ENCODE peak calls at places on chromosomes 12 and 14, in ten cellular contexts. One of them, this sample, is unnamed.

GRCh38 chr12:108792361-108793292 is 61.3 kb upstream of the CORO1C start:
- DNase-seq in cardiac fibroblast: no peak
- DNase-seq in heart right ventricle: no peak
- DNase-seq in pancreas: peak
- DNase-seq in heart left ventricle: no peak
- DNase-seq in cardiac muscle cell: no peak
- DNase-seq in psoas muscle: peak
- DNase-seq in neural progenitor cell: no peak
- DNase-seq in left lung: peak
- DNase-seq in H9: no peak
- DNase-seq in this sample: no peak

GRCh38 chr14:22689186-22689585 is 45.0 kb upstream of the OR6J1 start:
- DNase-seq in heart right ventricle: no peak
- DNase-seq in cardiac muscle cell: peak
- DNase-seq in heart left ventricle: no peak
- DNase-seq in H9: no peak
- DNase-seq in neural progenitor cell: no peak
- DNase-seq in left lung: no peak
- DNase-seq in psoas muscle: no peak
- DNase-seq in pancreas: no peak
- DNase-seq in cardiac fibroblast: peak
- DNase-seq in this sample: peak

GRCh38 chr14:49212721-49213120 is 373.5 kb downstream of the RPS29 start:
- DNase-seq in heart left ventricle: no peak
- DNase-seq in left lung: no peak
- DNase-seq in cardiac fibroblast: no peak
- DNase-seq in heart right ventricle: no peak
- DNase-seq in psoas muscle: no peak
- DNase-seq in neural progenitor cell: no peak
- DNase-seq in pancreas: no peak
- DNase-seq in cardiac muscle cell: no peak
- DNase-seq in H9: no peak
- DNase-seq in this sample: no peak

GRCh38 chr12:68122236-68122920 is 37.2 kb downstream of the IFNG start:
- DNase-seq in cardiac muscle cell: no peak
- DNase-seq in neural progenitor cell: no peak
- DNase-seq in left lung: no peak
- DNase-seq in psoas muscle: no peak
- DNase-seq in heart left ventricle: no peak
- DNase-seq in H9: no peak
- DNase-seq in cardiac fibroblast: no peak
- DNase-seq in pancreas: no peak
- DNase-seq in heart right ventricle: no peak
- DNase-seq in this sample: no peak

GRCh38 chr14:71554959-71555612 is 377.1 kb upstream of the RGS6 start:
- DNase-seq in pancreas: no peak
- DNase-seq in heart right ventricle: no peak
- DNase-seq in H9: no peak
- DNase-seq in neural progenitor cell: no peak
- DNase-seq in heart left ventricle: no peak
- DNase-seq in left lung: no peak
- DNase-seq in cardiac fibroblast: no peak
- DNase-seq in psoas muscle: no peak
- DNase-seq in cardiac muscle cell: no peak
- DNase-seq in this sample: no peak

GRCh38 chr14:60327447-60328331 is 78.7 kb downstream of the PPM1A start:
- DNase-seq in heart left ventricle: peak
- DNase-seq in pancreas: peak
- DNase-seq in left lung: peak
- DNase-seq in cardiac fibroblast: peak
- DNase-seq in neural progenitor cell: peak
- DNase-seq in cardiac muscle cell: peak
- DNase-seq in heart right ventricle: peak
- DNase-seq in H9: peak
- DNase-seq in psoas muscle: peak
- DNase-seq in this sample: no peak

GRCh38 chr12:64893961-64894360 is 69.5 kb downstream of the TBC1D30 start:
- DNase-seq in left lung: no peak
- DNase-seq in heart right ventricle: no peak
- DNase-seq in neural progenitor cell: no peak
- DNase-seq in H9: no peak
- DNase-seq in pancreas: no peak
- DNase-seq in heart left ventricle: no peak
- DNase-seq in cardiac fibroblast: peak
- DNase-seq in cardiac muscle cell: peak
- DNase-seq in psoas muscle: no peak
- DNase-seq in this sample: peak

GRCh38 chr14:81137316-81137715 is 83.4 kb downstream of the GTF2A1 start:
- DNase-seq in heart right ventricle: no peak
- DNase-seq in cardiac muscle cell: peak
- DNase-seq in pancreas: no peak
- DNase-seq in cardiac fibroblast: peak
- DNase-seq in left lung: no peak
- DNase-seq in psoas muscle: no peak
- DNase-seq in heart left ventricle: no peak
- DNase-seq in H9: no peak
- DNase-seq in neural progenitor cell: no peak
- DNase-seq in this sample: peak

GRCh38 chr12:33546004-33546403 is 106.4 kb upstream of the SYT10 start:
- DNase-seq in cardiac fibroblast: no peak
- DNase-seq in left lung: no peak
- DNase-seq in H9: no peak
- DNase-seq in neural progenitor cell: no peak
- DNase-seq in cardiac muscle cell: no peak
- DNase-seq in heart right ventricle: no peak
- DNase-seq in heart left ventricle: no peak
- DNase-seq in psoas muscle: no peak
- DNase-seq in pancreas: no peak
- DNase-seq in this sample: no peak

GRCh38 chr12:120928864-120929652 is 24.9 kb upstream of the SPPL3 start:
- DNase-seq in heart right ventricle: no peak
- DNase-seq in psoas muscle: peak
- DNase-seq in pancreas: peak
- DNase-seq in H9: peak
- DNase-seq in left lung: no peak
- DNase-seq in heart left ventricle: no peak
- DNase-seq in cardiac fibroblast: no peak
- DNase-seq in neural progenitor cell: peak
- DNase-seq in cardiac muscle cell: no peak
- DNase-seq in this sample: no peak

GRCh38 chr14:104968541-104969401 is 9.4 kb downstream of the AHNAK2 start:
- DNase-seq in cardiac fibroblast: peak
- DNase-seq in cardiac muscle cell: peak
- DNase-seq in H9: peak
- DNase-seq in heart left ventricle: peak
- DNase-seq in heart right ventricle: no peak
- DNase-seq in pancreas: peak
- DNase-seq in psoas muscle: peak
- DNase-seq in left lung: peak
- DNase-seq in neural progenitor cell: peak
- DNase-seq in this sample: no peak
- TF ChIP-seq CTCF in cardiac fibroblast: peak
- TF ChIP-seq CTCF in cardiac muscle cell: peak
- TF ChIP-seq CTCF in H9: peak
- TF ChIP-seq CTCF in heart left ventricle: no peak
- TF ChIP-seq CTCF in heart right ventricle: peak
- TF ChIP-seq CTCF in pancreas: no peak
- TF ChIP-seq CTCF in psoas muscle: no peak
- TF ChIP-seq CTCF in left lung: no peak
- TF ChIP-seq CTCF in neural progenitor cell: no peak
- TF ChIP-seq CTCF in this sample: no peak

GRCh38 chr12:12008931-12009611 is 61.7 kb upstream of the BCL2L14 start:
- DNase-seq in pancreas: no peak
- DNase-seq in heart right ventricle: no peak
- DNase-seq in psoas muscle: no peak
- DNase-seq in left lung: no peak
- DNase-seq in heart left ventricle: no peak
- DNase-seq in neural progenitor cell: peak
- DNase-seq in H9: peak
- DNase-seq in cardiac fibroblast: peak
- DNase-seq in cardiac muscle cell: peak
- DNase-seq in this sample: no peak
- TF ChIP-seq CTCF in pancreas: no peak
- TF ChIP-seq CTCF in heart right ventricle: no peak
- TF ChIP-seq CTCF in psoas muscle: no peak
- TF ChIP-seq CTCF in left lung: no peak
- TF ChIP-seq CTCF in heart left ventricle: no peak
- TF ChIP-seq CTCF in neural progenitor cell: peak
- TF ChIP-seq CTCF in H9: peak
- TF ChIP-seq CTCF in cardiac fibroblast: no peak
- TF ChIP-seq CTCF in cardiac muscle cell: peak
- TF ChIP-seq CTCF in this sample: peak

DNA sequence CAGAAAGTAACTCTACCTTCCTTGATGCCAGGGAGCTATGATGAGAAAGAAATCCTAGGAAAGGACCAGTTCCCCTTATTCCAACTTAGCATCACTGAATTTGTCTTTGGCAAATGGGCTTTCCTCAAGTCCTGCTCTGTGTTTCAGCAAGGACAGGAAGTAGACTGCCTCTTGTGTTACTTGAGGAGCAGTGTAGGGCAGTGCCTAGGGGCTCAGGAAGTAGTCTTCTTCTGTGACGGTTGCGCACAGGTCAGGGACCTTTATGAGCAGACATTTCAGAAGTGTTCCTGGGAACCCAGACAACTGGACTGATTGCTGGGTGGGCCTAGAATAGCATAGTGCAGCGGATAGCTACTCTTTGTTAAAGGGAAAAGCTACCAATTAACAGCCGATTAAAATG is 2.7 kb downstream of the LGALS3 start:
- DNase-seq in left lung: no peak
- DNase-seq in cardiac muscle cell: peak
- DNase-seq in pancreas: no peak
- DNase-seq in H9: no peak
- DNase-seq in heart right ventricle: no peak
- DNase-seq in neural progenitor cell: no peak
- DNase-seq in psoas muscle: no peak
- DNase-seq in heart left ventricle: peak
- DNase-seq in cardiac fibroblast: peak
- DNase-seq in this sample: no peak
- TF ChIP-seq CTCF in left lung: no peak
- TF ChIP-seq CTCF in cardiac muscle cell: no peak
- TF ChIP-seq CTCF in pancreas: no peak
- TF ChIP-seq CTCF in H9: no peak
- TF ChIP-seq CTCF in heart right ventricle: no peak
- TF ChIP-seq CTCF in neural progenitor cell: no peak
- TF ChIP-seq CTCF in psoas muscle: peak
- TF ChIP-seq CTCF in heart left ventricle: no peak
- TF ChIP-seq CTCF in cardiac fibroblast: peak
- TF ChIP-seq CTCF in this sample: no peak

DNA sequence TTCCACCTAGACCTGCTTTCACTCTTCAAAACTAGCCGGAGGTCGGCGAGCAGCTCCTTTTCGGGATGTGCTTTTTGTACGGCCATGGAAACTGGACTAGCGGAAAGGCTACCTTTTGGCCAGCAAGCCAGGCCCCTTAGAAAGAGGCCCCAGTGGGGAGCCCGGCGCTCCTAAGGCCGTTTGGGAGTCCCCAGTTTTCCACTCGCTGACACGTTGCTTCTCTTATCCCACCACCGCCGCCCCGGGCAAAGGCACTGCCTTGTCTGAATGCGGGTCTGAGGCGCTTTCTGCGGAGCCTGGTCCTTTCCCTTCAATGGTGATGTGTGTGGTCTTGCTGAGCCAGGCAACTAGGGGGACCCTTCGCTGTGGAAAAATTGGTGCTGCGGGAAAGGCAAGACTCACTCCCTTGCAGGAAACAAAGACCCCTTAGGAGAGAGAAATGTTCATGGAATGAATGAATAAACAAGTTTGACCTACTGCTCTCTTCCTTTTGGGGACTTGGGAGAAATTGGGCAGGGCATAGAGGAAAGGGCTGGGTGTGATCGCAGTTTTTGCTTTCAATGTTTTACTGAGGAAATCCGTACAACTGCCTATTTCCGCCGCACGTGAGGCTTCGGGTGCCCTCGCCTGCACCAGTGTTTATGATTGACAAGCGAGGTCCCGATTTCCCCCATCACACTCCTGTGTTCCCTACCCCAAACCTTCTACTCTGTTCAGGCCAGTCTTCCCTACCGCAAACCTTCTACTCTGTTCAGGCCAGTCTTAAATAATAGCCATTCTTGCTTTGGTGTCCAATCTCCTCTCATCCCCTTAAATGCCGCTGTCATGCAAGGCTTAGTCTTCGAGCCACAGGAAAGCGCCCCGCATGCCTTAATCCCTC is 970 bp upstream of the SLC38A2 start:
- DNase-seq in pancreas: peak
- DNase-seq in cardiac muscle cell: peak
- DNase-seq in neural progenitor cell: peak
- DNase-seq in psoas muscle: peak
- DNase-seq in cardiac fibroblast: peak
- DNase-seq in H9: peak
- DNase-seq in heart right ventricle: peak
- DNase-seq in left lung: peak
- DNase-seq in heart left ventricle: peak
- DNase-seq in this sample: no peak
- TF ChIP-seq CTCF in pancreas: no peak
- TF ChIP-seq CTCF in cardiac muscle cell: peak
- TF ChIP-seq CTCF in neural progenitor cell: peak
- TF ChIP-seq CTCF in psoas muscle: no peak
- TF ChIP-seq CTCF in cardiac fibroblast: peak
- TF ChIP-seq CTCF in H9: peak
- TF ChIP-seq CTCF in heart right ventricle: no peak
- TF ChIP-seq CTCF in left lung: no peak
- TF ChIP-seq CTCF in heart left ventricle: no peak
- TF ChIP-seq CTCF in this sample: peak

GRCh38 chr12:130838951-130839769 is at the start of gene STX2:
- DNase-seq in psoas muscle: peak
- DNase-seq in left lung: peak
- DNase-seq in H9: peak
- DNase-seq in cardiac muscle cell: peak
- DNase-seq in pancreas: peak
- DNase-seq in cardiac fibroblast: peak
- DNase-seq in heart left ventricle: peak
- DNase-seq in neural progenitor cell: peak
- DNase-seq in heart right ventricle: peak
- DNase-seq in this sample: no peak
- TF ChIP-seq CTCF in psoas muscle: peak
- TF ChIP-seq CTCF in left lung: no peak
- TF ChIP-seq CTCF in H9: peak
- TF ChIP-seq CTCF in cardiac muscle cell: peak
- TF ChIP-seq CTCF in pancreas: no peak
- TF ChIP-seq CTCF in cardiac fibroblast: no peak
- TF ChIP-seq CTCF in heart left ventricle: peak
- TF ChIP-seq CTCF in neural progenitor cell: peak
- TF ChIP-seq CTCF in heart right ventricle: peak
- TF ChIP-seq CTCF in this sample: peak

GRCh38 chr12:45522227-45522626 is 207.3 kb upstream of the ARID2 start:
- DNase-seq in neural progenitor cell: no peak
- DNase-seq in left lung: no peak
- DNase-seq in cardiac fibroblast: no peak
- DNase-seq in psoas muscle: no peak
- DNase-seq in heart right ventricle: no peak
- DNase-seq in heart left ventricle: no peak
- DNase-seq in cardiac muscle cell: no peak
- DNase-seq in H9: no peak
- DNase-seq in pancreas: no peak
- DNase-seq in this sample: no peak
- TF ChIP-seq CTCF in neural progenitor cell: no peak
- TF ChIP-seq CTCF in left lung: no peak
- TF ChIP-seq CTCF in cardiac fibroblast: no peak
- TF ChIP-seq CTCF in psoas muscle: no peak
- TF ChIP-seq CTCF in heart right ventricle: no peak
- TF ChIP-seq CTCF in heart left ventricle: no peak
- TF ChIP-seq CTCF in cardiac muscle cell: no peak
- TF ChIP-seq CTCF in H9: no peak
- TF ChIP-seq CTCF in pancreas: no peak
- TF ChIP-seq CTCF in this sample: no peak

This sample was measured in AG09309.